ENCODE peak calls at places on chromosomes 7 and 10, in eight cellular contexts. One of them, this sample, is unnamed.

GRCh38 chr10:96918214-96919002 is 86.3 kb downstream of the LCOR start:
- DNase-seq in body of pancreas: no peak
- DNase-seq in uterus: no peak
- DNase-seq in neural progenitor cell: no peak
- DNase-seq in MM.1S: no peak
- DNase-seq in heart left ventricle: no peak
- DNase-seq in HCT116: no peak
- DNase-seq in testis: no peak
- DNase-seq in this sample: no peak

GRCh38 chr7:117071597-117071996 is 118.3 kb downstream of the ST7 start:
- DNase-seq in testis: no peak
- DNase-seq in heart left ventricle: no peak
- DNase-seq in body of pancreas: no peak
- DNase-seq in HCT116: no peak
- DNase-seq in uterus: no peak
- DNase-seq in MM.1S: no peak
- DNase-seq in neural progenitor cell: no peak
- DNase-seq in this sample: no peak

GRCh38 chr10:86267286-86268195 is 99.1 kb downstream of the GRID1 start:
- DNase-seq in body of pancreas: no peak
- DNase-seq in heart left ventricle: no peak
- DNase-seq in MM.1S: no peak
- DNase-seq in uterus: no peak
- DNase-seq in testis: peak; percentile 6
- DNase-seq in neural progenitor cell: peak; percentile 37
- DNase-seq in HCT116: no peak
- DNase-seq in this sample: no peak

GRCh38 chr7:92260248-92260781 is 14.5 kb downstream of the ANKIB1 start:
- DNase-seq in uterus: no peak
- DNase-seq in heart left ventricle: no peak
- DNase-seq in body of pancreas: no peak
- DNase-seq in neural progenitor cell: no peak
- DNase-seq in MM.1S: no peak
- DNase-seq in testis: no peak
- DNase-seq in HCT116: peak; percentile 83
- DNase-seq in this sample: no peak

GRCh38 chr10:36606234-36606839 is 519.1 kb upstream of the ANKRD30A start:
- DNase-seq in HCT116: no peak
- DNase-seq in MM.1S: no peak
- DNase-seq in testis: no peak
- DNase-seq in body of pancreas: no peak
- DNase-seq in neural progenitor cell: no peak
- DNase-seq in heart left ventricle: no peak
- DNase-seq in uterus: no peak
- DNase-seq in this sample: no peak

GRCh38 chr7:29408841-29409243 is 154.8 kb upstream of the PRR15 start:
- DNase-seq in MM.1S: peak; percentile 81
- DNase-seq in heart left ventricle: no peak
- DNase-seq in HCT116: peak; percentile 34
- DNase-seq in body of pancreas: peak; percentile 64
- DNase-seq in uterus: peak; percentile 70
- DNase-seq in neural progenitor cell: peak; percentile 79
- DNase-seq in testis: peak; percentile 82
- DNase-seq in this sample: peak; percentile 75

GRCh38 chr7:151051108-151051507 is 2.8 kb downstream of the ASIC3 start:
- DNase-seq in body of pancreas: peak; percentile 64
- DNase-seq in heart left ventricle: peak; percentile 67
- DNase-seq in testis: peak; percentile 79
- DNase-seq in neural progenitor cell: peak; percentile 95
- DNase-seq in HCT116: no peak
- DNase-seq in uterus: no peak
- DNase-seq in MM.1S: peak; percentile 33
- DNase-seq in this sample: peak; percentile 90

GRCh38 chr7:127770870-127771269 is 118.9 kb downstream of the SND1 start:
- DNase-seq in HCT116: no peak
- DNase-seq in neural progenitor cell: no peak
- DNase-seq in heart left ventricle: no peak
- DNase-seq in uterus: no peak
- DNase-seq in testis: no peak
- DNase-seq in MM.1S: no peak
- DNase-seq in body of pancreas: no peak
- DNase-seq in this sample: peak; percentile 32

GRCh38 chr10:102629661-102630614 is 14.3 kb upstream of the TRIM8 start:
- DNase-seq in heart left ventricle: no peak
- DNase-seq in MM.1S: no peak
- DNase-seq in uterus: no peak
- DNase-seq in body of pancreas: no peak
- DNase-seq in neural progenitor cell: peak; percentile 76
- DNase-seq in HCT116: no peak
- DNase-seq in testis: no peak
- DNase-seq in this sample: peak; percentile 83

GRCh38 chr10:117248700-117249465 is 8.0 kb downstream of the SLC18A2 start:
- DNase-seq in body of pancreas: no peak
- DNase-seq in neural progenitor cell: no peak
- DNase-seq in testis: no peak
- DNase-seq in heart left ventricle: no peak
- DNase-seq in uterus: no peak
- DNase-seq in MM.1S: no peak
- DNase-seq in HCT116: no peak
- DNase-seq in this sample: peak; percentile 7

GRCh38 chr7:36286241-36286640 is 103.4 kb upstream of the ANLN start:
- DNase-seq in MM.1S: no peak
- DNase-seq in testis: no peak
- DNase-seq in body of pancreas: no peak
- DNase-seq in uterus: no peak
- DNase-seq in HCT116: no peak
- DNase-seq in neural progenitor cell: no peak
- DNase-seq in heart left ventricle: no peak
- DNase-seq in this sample: no peak

GRCh38 chr7:111162692-111163091 is 71.8 kb downstream of the LRRN3 start:
- DNase-seq in uterus: no peak
- DNase-seq in neural progenitor cell: no peak
- DNase-seq in body of pancreas: no peak
- DNase-seq in heart left ventricle: no peak
- DNase-seq in testis: peak; percentile 56
- DNase-seq in MM.1S: no peak
- DNase-seq in HCT116: no peak
- DNase-seq in this sample: no peak

GRCh38 chr10:131143425-131144165 is 167.9 kb downstream of the TCERG1L start:
- DNase-seq in body of pancreas: no peak
- DNase-seq in testis: no peak
- DNase-seq in heart left ventricle: no peak
- DNase-seq in uterus: no peak
- DNase-seq in HCT116: no peak
- DNase-seq in neural progenitor cell: no peak
- DNase-seq in MM.1S: no peak
- DNase-seq in this sample: no peak

GRCh38 chr10:98272690-98273453 is 4.9 kb upstream of the LOXL4 start:
- DNase-seq in testis: peak; percentile 7
- DNase-seq in HCT116: no peak
- DNase-seq in body of pancreas: no peak
- DNase-seq in MM.1S: no peak
- DNase-seq in neural progenitor cell: no peak
- DNase-seq in heart left ventricle: no peak
- DNase-seq in uterus: peak; percentile 8
- DNase-seq in this sample: no peak

GRCh38 chr7:91847881-91848599 is 32.5 kb downstream of the MTERF1 start:
- DNase-seq in body of pancreas: no peak
- DNase-seq in uterus: no peak
- DNase-seq in neural progenitor cell: peak; percentile 47
- DNase-seq in HCT116: no peak
- DNase-seq in testis: no peak
- DNase-seq in MM.1S: no peak
- DNase-seq in heart left ventricle: no peak
- DNase-seq in this sample: no peak

GRCh38 chr7:69599879-69600764 is 1.8 kb downstream of the AUTS2 start:
- DNase-seq in body of pancreas: no peak
- DNase-seq in MM.1S: no peak
- DNase-seq in testis: no peak
- DNase-seq in neural progenitor cell: peak; percentile 50
- DNase-seq in HCT116: no peak
- DNase-seq in heart left ventricle: no peak
- DNase-seq in uterus: peak; percentile 25
- DNase-seq in this sample: peak; percentile 36

GRCh38 chr10:61139230-61139928 is 195.4 kb upstream of the RHOBTB1 start:
- DNase-seq in HCT116: no peak
- DNase-seq in testis: no peak
- DNase-seq in neural progenitor cell: no peak
- DNase-seq in body of pancreas: no peak
- DNase-seq in MM.1S: no peak
- DNase-seq in heart left ventricle: no peak
- DNase-seq in uterus: no peak
- DNase-seq in this sample: no peak

GRCh38 chr7:110880971-110881370 is 210.0 kb upstream of the LRRN3 start:
- DNase-seq in MM.1S: peak; percentile 66
- DNase-seq in body of pancreas: no peak
- DNase-seq in heart left ventricle: no peak
- DNase-seq in HCT116: no peak
- DNase-seq in neural progenitor cell: no peak
- DNase-seq in uterus: no peak
- DNase-seq in testis: no peak
- DNase-seq in this sample: no peak

GRCh38 chr10:11610151-11610854 is 1.1 kb downstream of the USP6NL start:
- DNase-seq in heart left ventricle: no peak
- DNase-seq in uterus: no peak
- DNase-seq in MM.1S: no peak
- DNase-seq in neural progenitor cell: no peak
- DNase-seq in HCT116: no peak
- DNase-seq in testis: no peak
- DNase-seq in body of pancreas: no peak
- DNase-seq in this sample: no peak

GRCh38 chr10:31770307-31770902 is 158.2 kb downstream of the ARHGAP12 start:
- DNase-seq in testis: no peak
- DNase-seq in neural progenitor cell: peak; percentile 48
- DNase-seq in heart left ventricle: peak; percentile 45
- DNase-seq in HCT116: no peak
- DNase-seq in uterus: no peak
- DNase-seq in body of pancreas: peak; percentile 69
- DNase-seq in MM.1S: peak; percentile 40
- DNase-seq in this sample: peak; percentile 33

GRCh38 chr7:147188485-147188884 is 1071.9 kb downstream of the CNTNAP2 start:
- DNase-seq in testis: no peak
- DNase-seq in HCT116: no peak
- DNase-seq in heart left ventricle: no peak
- DNase-seq in body of pancreas: no peak
- DNase-seq in neural progenitor cell: no peak
- DNase-seq in uterus: no peak
- DNase-seq in MM.1S: no peak
- DNase-seq in this sample: no peak

GRCh38 chr7:51802698-51803097 is 486.1 kb upstream of the COBL start:
- DNase-seq in neural progenitor cell: peak; percentile 21
- DNase-seq in testis: no peak
- DNase-seq in heart left ventricle: no peak
- DNase-seq in MM.1S: no peak
- DNase-seq in HCT116: no peak
- DNase-seq in body of pancreas: no peak
- DNase-seq in uterus: no peak
- DNase-seq in this sample: no peak

DNA sequence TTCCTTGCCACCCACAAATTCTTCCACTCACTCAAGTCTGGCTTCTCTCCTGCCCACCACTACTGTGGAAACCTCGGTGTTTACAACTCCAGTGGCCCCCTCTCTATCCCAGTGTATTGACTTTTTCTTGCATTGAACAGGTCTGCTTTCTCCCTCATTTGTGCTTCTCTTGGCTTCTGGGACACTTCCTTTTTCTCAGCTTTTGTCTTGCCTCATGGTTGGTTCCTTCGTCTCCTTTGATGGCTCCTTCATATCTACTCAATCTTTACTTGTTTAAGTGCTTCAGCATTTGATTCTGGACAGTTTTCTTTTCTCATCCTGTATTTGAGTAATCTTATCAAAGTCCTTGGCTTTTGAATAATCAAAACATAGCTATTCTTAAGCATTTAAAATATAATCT is 35.9 kb upstream of the FAM3C start:
- DNase-seq in uterus: no peak
- DNase-seq in MM.1S: no peak
- DNase-seq in neural progenitor cell: no peak
- DNase-seq in heart left ventricle: no peak
- DNase-seq in HCT116: no peak
- DNase-seq in testis: no peak
- DNase-seq in body of pancreas: no peak
- DNase-seq in this sample: no peak
- H3K27me3 ChIP-seq in uterus: no peaks in the 10 kb centered on the region
- H3K27me3 ChIP-seq in MM.1S: no peaks in the 10 kb centered on the region
- H3K27me3 ChIP-seq in neural progenitor cell: no peaks in the 10 kb centered on the region
- H3K27me3 ChIP-seq in heart left ventricle: no peaks in the 10 kb centered on the region
- H3K27me3 ChIP-seq in HCT116: no peaks in the 10 kb centered on the region
- H3K27me3 ChIP-seq in testis: no peaks in the 10 kb centered on the region
- H3K27me3 ChIP-seq in body of pancreas: no peaks in the 10 kb centered on the region
- H3K27me3 ChIP-seq in this sample: no peaks in the 10 kb centered on the region

GRCh38 chr10:73253226-73253557 is 748 bp upstream of the MRPS16 start:
- DNase-seq in testis: no peak
- DNase-seq in HCT116: no peak
- DNase-seq in neural progenitor cell: peak; percentile 13
- DNase-seq in heart left ventricle: no peak
- DNase-seq in MM.1S: peak; percentile 48
- DNase-seq in uterus: no peak
- DNase-seq in body of pancreas: no peak
- DNase-seq in this sample: no peak
- TF ChIP-seq CTCF in testis: no peak
- TF ChIP-seq CTCF in HCT116: peak; percentile 3
- TF ChIP-seq CTCF in neural progenitor cell: no peak
- TF ChIP-seq CTCF in heart left ventricle: no peak
- TF ChIP-seq CTCF in MM.1S: peak; percentile 20
- TF ChIP-seq CTCF in uterus: no peak
- TF ChIP-seq CTCF in body of pancreas: no peak
- TF ChIP-seq CTCF in this sample: no peak

GRCh38 chr10:247480-247879 is 112.2 kb downstream of the ZMYND11 start:
- DNase-seq in heart left ventricle: no peak
- DNase-seq in uterus: no peak
- DNase-seq in body of pancreas: no peak
- DNase-seq in HCT116: no peak
- DNase-seq in testis: no peak
- DNase-seq in MM.1S: no peak
- DNase-seq in neural progenitor cell: no peak
- DNase-seq in this sample: no peak
- H3K36me3 ChIP-seq in heart left ventricle: peaks cover 99% of the 10 kb centered on the region
- H3K36me3 ChIP-seq in uterus: no peaks in the 10 kb centered on the region
- H3K36me3 ChIP-seq in body of pancreas: peaks cover 29% of the 10 kb centered on the region
- H3K36me3 ChIP-seq in HCT116: peaks cover 14% of the 10 kb centered on the region
- H3K36me3 ChIP-seq in testis: no peaks in the 10 kb centered on the region
- H3K36me3 ChIP-seq in MM.1S: peaks cover 3% of the 10 kb centered on the region
- H3K36me3 ChIP-seq in neural progenitor cell: peaks cover 20% of the 10 kb centered on the region
- H3K36me3 ChIP-seq in this sample: peaks cover 50% of the 10 kb centered on the region

DNA sequence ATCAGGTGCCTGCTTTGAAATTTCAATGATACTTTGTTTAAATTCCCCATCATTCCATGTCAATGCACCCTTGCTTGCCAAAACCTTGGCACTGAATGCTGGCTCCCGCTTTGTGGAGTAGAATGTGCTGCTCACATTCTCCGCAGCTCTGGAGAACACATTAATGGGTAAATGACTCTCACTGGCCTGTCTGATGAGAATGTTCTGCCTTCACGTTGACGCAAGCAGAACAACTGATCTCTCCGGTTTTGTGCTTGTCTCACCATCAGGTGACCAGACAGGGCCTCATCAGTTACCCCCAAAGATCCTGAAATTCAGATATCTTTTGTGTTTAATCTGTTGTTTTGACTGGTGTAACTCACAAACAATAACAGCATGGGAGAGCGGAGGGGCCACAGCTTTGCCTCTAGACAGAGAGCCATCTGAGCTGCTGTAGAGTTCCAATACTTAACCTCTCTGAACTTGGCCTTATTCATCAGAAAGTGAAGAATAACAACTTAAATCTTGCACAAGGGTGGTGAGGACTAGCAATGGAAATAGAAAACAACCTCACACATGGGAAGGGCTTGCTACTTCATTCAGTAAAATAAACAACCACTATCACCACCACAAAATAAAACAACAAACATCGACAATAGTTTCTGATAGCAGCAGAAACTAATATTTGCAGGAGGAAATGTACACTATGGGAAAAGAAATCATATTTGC is 276.9 kb upstream of the IGFBP3 start:
- DNase-seq in MM.1S: no peak
- DNase-seq in neural progenitor cell: no peak
- DNase-seq in uterus: no peak
- DNase-seq in testis: no peak
- DNase-seq in heart left ventricle: no peak
- DNase-seq in body of pancreas: no peak
- DNase-seq in HCT116: no peak
- DNase-seq in this sample: no peak
- H3K27me3 ChIP-seq in MM.1S: no peaks in the 10 kb centered on the region
- H3K27me3 ChIP-seq in neural progenitor cell: no peaks in the 10 kb centered on the region
- H3K27me3 ChIP-seq in uterus: no peaks in the 10 kb centered on the region
- H3K27me3 ChIP-seq in testis: no peaks in the 10 kb centered on the region
- H3K27me3 ChIP-seq in heart left ventricle: no peaks in the 10 kb centered on the region
- H3K27me3 ChIP-seq in body of pancreas: no peaks in the 10 kb centered on the region
- H3K27me3 ChIP-seq in HCT116: no peaks in the 10 kb centered on the region
- H3K27me3 ChIP-seq in this sample: no peaks in the 10 kb centered on the region